ENCODE peak calls at places on chromosomes 5 and 9, in five cellular contexts. P is neuronal stem cell, F is mesenchymal stem cell, X is H1, I is trophoblast cell. N is an unnamed sample.

GRCh38 chr5:122704247-122705036 is 70.4 kb upstream of the SNX2 start:
- DNase-seq in P (no peak), F (peak; percentile 53), X (no peak), I (no peak), N (no peak)

GRCh38 chr5:75567710-75568109 is 43.5 kb upstream of the ANKDD1B start:
- DNase-seq in P (no peak), F (peak; percentile 79), X (no peak), I (no peak), N (no peak)

GRCh38 chr9:35257986-35258664 is 96.3 kb downstream of the UNC13B start:
- DNase-seq in P (no peak), F (no peak), X (no peak), I (no peak), N (no peak)

GRCh38 chr5:119105971-119106370 is 35.1 kb downstream of the DMXL1 start:
- DNase-seq in P (peak; percentile 12), F (no peak), X (no peak), I (no peak), N (no peak)

GRCh38 chr9:37994639-37995347 is 74.2 kb downstream of the SHB start:
- DNase-seq in P (no peak), F (peak; percentile 89), X (no peak), I (peak; percentile 40), N (no peak)

GRCh38 chr5:17156463-17156862 is 61.0 kb upstream of the BASP1 start:
- DNase-seq in P (no peak), F (no peak), X (no peak), I (no peak), N (no peak)

GRCh38 chr5:39040875-39041274 is 33.3 kb downstream of the RICTOR start:
- DNase-seq in P (no peak), F (no peak), X (no peak), I (no peak), N (no peak)

GRCh38 chr5:73412597-73412988 is 36.0 kb downstream of the FOXD1 start:
- DNase-seq in P (no peak), F (no peak), X (no peak), I (no peak), N (no peak)

GRCh38 chr5:79111960-79112702 is 522 bp downstream of the BHMT start:
- DNase-seq in P (no peak), F (no peak), X (peak; percentile 80), I (no peak), N (peak; percentile 33)

GRCh38 chr9:123996731-123997421 is 14.7 kb upstream of the LHX2 start:
- DNase-seq in P (peak; percentile 15), F (no peak), X (peak; percentile 65), I (peak; percentile 22), N (peak; percentile 49)

GRCh38 chr9:15755660-15756059 is 202.8 kb downstream of the CCDC171 start:
- DNase-seq in P (no peak), F (peak; percentile 58), X (no peak), I (no peak), N (no peak)

GRCh38 chr9:131621551-131622321 is 76.4 kb downstream of the PRRT1B start:
- DNase-seq in P (no peak), F (no peak), X (no peak), I (no peak), N (no peak)

GRCh38 chr5:57338068-57338848 is 144.4 kb downstream of the ACTBL2 start:
- DNase-seq in P (no peak), F (no peak), X (no peak), I (no peak), N (peak; percentile 49)

GRCh38 chr5:103505581-103506305 is 56.8 kb downstream of the NUDT12 start:
- DNase-seq in P (no peak), F (peak; percentile 72), X (no peak), I (no peak), N (no peak)

GRCh38 chr9:131226226-131226625 is 50.1 kb downstream of the FAM78A start:
- DNase-seq in P (no peak), F (no peak), X (no peak), I (no peak), N (no peak)

GRCh38 chr5:13566903-13567339 is 377.6 kb downstream of the DNAH5 start:
- DNase-seq in P (no peak), F (peak; percentile 9), X (no peak), I (peak; percentile 78), N (no peak)

GRCh38 chr5:56585973-56586740 is 229.2 kb upstream of the MAP3K1 start:
- DNase-seq in P (peak; percentile 61), F (no peak), X (no peak), I (no peak), N (no peak)

GRCh38 chr5:14204785-14205321 is 61.7 kb downstream of the TRIO start:
- DNase-seq in P (no peak), F (peak; percentile 88), X (no peak), I (no peak), N (no peak)

GRCh38 chr5:5306696-5307095 is 115.8 kb upstream of the ICE1 start:
- DNase-seq in P (no peak), F (no peak), X (no peak), I (no peak), N (no peak)

GRCh38 chr9:130463763-130464745 is 19.3 kb downstream of the ASS1 start:
- DNase-seq in P (no peak), F (no peak), X (no peak), I (no peak), N (no peak)

GRCh38 chr9:14749738-14750137 is 27.2 kb upstream of the CER1 start:
- DNase-seq in P (no peak), F (no peak), X (no peak), I (no peak), N (no peak)

GRCh38 chr9:80775515-80775914 is 913.8 kb downstream of the TLE1 start:
- DNase-seq in P (no peak), F (peak; percentile 8), X (no peak), I (no peak), N (no peak)

GRCh38 chr9:117073539-117074336 is 341.1 kb downstream of the ASTN2 start:
- DNase-seq in P (peak; percentile 44), F (peak; percentile 34), X (peak; percentile 83), I (peak; percentile 67), N (peak; percentile 67)

GRCh38 chr9:127505396-127506116 is 54.2 kb downstream of the LRSAM1 start:
- DNase-seq in P (no peak), F (peak; percentile 72), X (peak; percentile 78), I (no peak), N (peak; percentile 73)

GRCh38 chr5:132011561-132012384 is at the start of gene ACSL6:
- DNase-seq in P (no peak), F (peak; percentile 10), X (peak; percentile 75), I (peak; percentile 43), N (peak; percentile 43)

GRCh38 chr5:117013280-117013877 is 438.8 kb upstream of the SEMA6A start:
- DNase-seq in P (no peak), F (no peak), X (no peak), I (no peak), N (peak; percentile 38)

GRCh38 chr5:133110709-133111108 is 58.9 kb downstream of the HSPA4 start:
- DNase-seq in P (no peak), F (no peak), X (peak; percentile 45), I (no peak), N (no peak)

GRCh38 chr5:60024104-60024503 is 130.6 kb upstream of the PDE4D start:
- DNase-seq in P (no peak), F (no peak), X (no peak), I (no peak), N (no peak)

GRCh38 chr5:154878642-154879335 is 20.4 kb downstream of the CNOT8 start:
- DNase-seq in P (no peak), F (no peak), X (no peak), I (no peak), N (no peak)

GRCh38 chr5:35773936-35774335 is 82.8 kb upstream of the IL7R start:
- DNase-seq in P (no peak), F (peak; percentile 6), X (no peak), I (no peak), N (no peak)

DNA sequence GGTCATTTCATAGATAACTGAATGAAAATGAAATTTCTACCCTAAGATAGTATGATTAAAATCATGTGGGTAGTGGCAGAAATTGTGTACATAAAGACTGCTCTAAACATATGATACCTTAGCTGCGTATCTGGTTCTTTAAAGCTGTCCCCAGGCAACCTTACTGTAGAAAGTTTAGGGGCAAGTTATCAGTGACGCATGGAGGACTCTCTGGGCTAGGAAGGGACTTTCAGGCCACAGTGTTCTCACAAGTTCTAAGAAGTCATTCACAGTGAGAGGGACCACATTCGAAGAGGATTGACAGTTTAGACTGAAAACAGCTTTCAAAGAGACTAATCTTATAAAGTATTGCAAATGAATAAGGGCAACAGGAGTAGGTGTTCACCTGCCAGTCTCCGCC is 146.5 kb downstream of the CETN3 start:
- DNase-seq in P (no peak), F (no peak), X (no peak), I (no peak), N (no peak)
- H2BK12ac ChIP-seq in P (no peak overlapping the region), F (no peak overlapping the region), X (no peak overlapping the region), I (peak overlapping the region; percentile 58), N (no peak overlapping the region)

DNA sequence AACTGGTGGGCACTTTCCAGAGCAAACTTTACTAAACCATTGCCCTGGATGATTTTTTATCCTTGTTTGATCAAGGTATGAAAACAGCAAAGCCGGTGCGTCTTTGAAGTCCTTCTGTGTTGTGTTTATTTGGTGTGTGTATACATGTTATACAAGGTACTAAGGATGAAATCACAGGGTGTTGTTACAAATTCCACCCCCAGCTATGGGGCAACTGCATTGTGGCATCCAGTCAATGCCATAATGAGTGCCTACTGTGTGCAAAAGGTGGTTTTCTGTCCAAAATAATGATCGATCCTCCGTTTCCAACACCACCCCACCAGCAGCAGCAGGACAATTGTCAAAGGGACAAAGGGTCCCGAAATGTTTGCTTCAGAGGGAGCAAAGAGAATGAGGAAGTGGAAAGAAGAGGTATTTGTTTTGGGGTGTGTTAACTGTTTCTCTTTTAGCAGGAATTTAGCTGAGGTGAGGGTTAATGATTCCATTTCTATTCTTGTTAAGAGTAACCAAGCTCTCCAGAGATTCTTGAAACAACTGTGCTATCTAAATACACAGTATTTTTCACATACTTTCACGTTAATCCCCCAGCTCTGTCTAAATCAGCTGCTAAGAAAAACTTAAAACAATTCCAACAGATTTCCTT is 568.7 kb upstream of the KLF4 start:
- DNase-seq in P (no peak), F (no peak), X (no peak), I (no peak), N (no peak)
- H2AFZ ChIP-seq in P (no peak overlapping the region), F (no peak overlapping the region), X (no peak overlapping the region), I (no peak overlapping the region), N (no peak overlapping the region)

GRCh38 chr5:97541864-97542263 is 358.8 kb upstream of the RIOK2 start:
- DNase-seq in P (no peak), F (no peak), X (no peak), I (no peak), N (no peak)

GRCh38 chr5:97545446-97545845 is 362.4 kb upstream of the RIOK2 start:
- DNase-seq in P (no peak), F (no peak), X (no peak), I (no peak), N (no peak)

GRCh38 chr5:97542469-97542868 is 359.4 kb upstream of the RIOK2 start:
- DNase-seq in P (no peak), F (no peak), X (no peak), I (no peak), N (no peak)

GRCh38 chr5:97544279-97545077 is 361.4 kb upstream of the RIOK2 start:
- DNase-seq in P (no peak), F (no peak), X (no peak), I (no peak), N (no peak)

GRCh38 chr5:97543158-97543557 is 360.1 kb upstream of the RIOK2 start:
- DNase-seq in P (no peak), F (no peak), X (no peak), I (no peak), N (no peak)
- H3K4me2 ChIP-seq in P (no peak overlapping the region), F (no peak overlapping the region), X (no peak overlapping the region), I (no peak overlapping the region), N (no peak overlapping the region)

GRCh38 chr9:4506490-4506889 is 16.2 kb downstream of the SLC1A1 start:
- DNase-seq in P (no peak), F (no peak), X (no peak), I (no peak), N (no peak)
- H2BK12ac ChIP-seq in P (no peak overlapping the region), F (no peak overlapping the region), X (no peak overlapping the region), I (no peak overlapping the region), N (no peak overlapping the region)

GRCh38 chr9:78031826-78032598 is 401 bp upstream of the GNAQ start:
- DNase-seq in P (peak; percentile 90), F (peak; percentile 97), X (peak; percentile 82), I (peak; percentile 93), N (peak; percentile 88)
- H2AFZ ChIP-seq in P (peak overlapping the region; percentile 91), F (peak overlapping the region; percentile 29), X (peak overlapping the region; percentile 63), I (peak overlapping the region; percentile 95), N (no peak overlapping the region)